ENCODE peak calls at places on chromosomes 4 and X, in six cellular contexts. Z, N, Q, L, A and D are unnamed samples.

GRCh38 chr4:8478371-8478770 is 37.8 kb downstream of the TRMT44 start:
- DNase-seq in Q (no peak), A (no peak), Z (no peak), N (no peak), L (no peak), D (no peak)

GRCh38 chr4:129233691-129234090 is 137.7 kb downstream of the C4orf33 start:
- DNase-seq in N (no peak), A (no peak), Z (no peak), Q (no peak), L (no peak), D (no peak)

GRCh38 chrX:38117485-38117884 is 103.2 kb downstream of the SRPX start:
- DNase-seq in Z (no peak), L (peak), Q (no peak), N (peak), A (peak), D (no peak)

GRCh38 chr4:169244210-169244609 is 26.5 kb downstream of the SH3RF1 start:
- DNase-seq in Q (no peak), Z (no peak), A (no peak), N (no peak), L (no peak), D (no peak)

GRCh38 chr4:1212546-1213335 is 36.2 kb downstream of the CTBP1 start:
- DNase-seq in A (no peak), N (no peak), L (no peak), Q (no peak), Z (no peak), D (no peak)

GRCh38 chr4:168995537-168996295 is 14.3 kb downstream of the CBR4 start:
- DNase-seq in L (peak), Q (no peak), Z (no peak), A (peak), N (no peak), D (no peak)

GRCh38 chrX:50075630-50076349 is 125.0 kb downstream of the AKAP4 start:
- DNase-seq in A (no peak), L (no peak), N (no peak), Q (no peak), Z (no peak), D (no peak)

GRCh38 chr4:28621541-28621940 is 1760.9 kb downstream of the STIM2 start:
- DNase-seq in N (no peak), Z (no peak), Q (no peak), A (no peak), L (peak), D (no peak)

GRCh38 chr4:140300271-140300970 is 73.0 kb upstream of the SCOC start:
- DNase-seq in N (no peak), Q (peak), A (peak), Z (no peak), L (peak), D (peak)

GRCh38 chrX:25726539-25726938 is 411.6 kb upstream of the MAGEB18 start:
- DNase-seq in Z (no peak), Q (no peak), A (peak), N (peak), L (no peak), D (no peak)

GRCh38 chr4:69617083-69617694 is 22.3 kb downstream of the UGT2A2 start:
- DNase-seq in L (peak), Z (no peak), N (peak), Q (peak), A (peak), D (no peak)

GRCh38 chr4:7908668-7909067 is 31.0 kb downstream of the AFAP1 start:
- DNase-seq in Z (no peak), N (no peak), Q (no peak), A (no peak), L (no peak), D (no peak)

GRCh38 chr4:151921811-151922210 is 161.0 kb upstream of the GATB start:
- DNase-seq in Q (no peak), A (peak), Z (peak), N (no peak), L (peak), D (no peak)

GRCh38 chr4:73452953-73453700 is 17.1 kb downstream of the AFP start:
- DNase-seq in N (no peak), Q (peak), A (no peak), Z (no peak), L (no peak), D (no peak)

GRCh38 chr4:54586343-54586953 is 71.3 kb upstream of the KIT start:
- DNase-seq in N (no peak), L (peak), Z (peak), A (peak), Q (peak), D (no peak)

GRCh38 chr4:151939670-151940069 is 178.9 kb upstream of the GATB start:
- DNase-seq in L (no peak), Z (no peak), Q (no peak), N (no peak), A (no peak), D (no peak)

GRCh38 chr4:71538528-71538927 is 199.7 kb downstream of the SLC4A4 start:
- DNase-seq in A (no peak), L (no peak), Z (no peak), N (no peak), Q (no peak), D (peak)

GRCh38 chr4:128916832-128917231 is 107.3 kb downstream of the JADE1 start:
- DNase-seq in Q (no peak), Z (no peak), N (peak), L (no peak), A (no peak), D (peak)

GRCh38 chr4:18042754-18043153 is 21.2 kb upstream of the LCORL start:
- DNase-seq in A (no peak), N (no peak), Z (no peak), Q (no peak), L (no peak), D (no peak)

GRCh38 chr4:165207431-165208321 is at the start of gene KLHL2:
- DNase-seq in L (peak), Q (no peak), N (peak), Z (no peak), A (peak), D (peak)

GRCh38 chr4:119136541-119136940 is 909 bp downstream of the MYOZ2 start:
- DNase-seq in Z (no peak), Q (no peak), L (no peak), N (no peak), A (no peak), D (no peak)

GRCh38 chrX:102715967-102716366 is 3.7 kb downstream of the GPRASP2 start:
- DNase-seq in L (no peak), N (no peak), Z (no peak), Q (no peak), A (no peak), D (no peak)

GRCh38 chr4:54109226-54110018 is 9.5 kb downstream of the GSX2 start:
- DNase-seq in Q (no peak), Z (no peak), N (no peak), A (no peak), L (no peak), D (no peak)

GRCh38 chrX:132858018-132858417 is 100.4 kb downstream of the HS6ST2 start:
- DNase-seq in N (no peak), L (no peak), Z (no peak), Q (no peak), A (no peak), D (no peak)

GRCh38 chr4:21769404-21770147 is 179.0 kb downstream of the KCNIP4 start:
- DNase-seq in Z (no peak), N (no peak), A (peak), Q (no peak), L (peak), D (no peak)

GRCh38 chr4:2251073-2251794 is 9.3 kb upstream of the HAUS3 start:
- DNase-seq in N (no peak), A (no peak), L (no peak), Z (no peak), Q (no peak), D (no peak)

GRCh38 chr4:115918149-115918548 is 804.7 kb upstream of the NDST4 start:
- DNase-seq in Z (no peak), A (no peak), Q (no peak), N (no peak), L (no peak), D (no peak)

GRCh38 chrX:152817082-152817744 is 13.3 kb downstream of the CETN2 start:
- DNase-seq in Q (no peak), L (peak), Z (no peak), N (peak), A (peak), D (peak)

GRCh38 chr4:140163029-140163810 is 9.2 kb upstream of the MAML3 start:
- DNase-seq in A (peak), N (no peak), Z (peak), L (peak), Q (no peak), D (peak)

GRCh38 chrX:46710425-46710824 is 48.5 kb downstream of the SLC9A7 start:
- DNase-seq in N (peak), Z (no peak), A (peak), Q (no peak), L (peak), D (no peak)

GRCh38 chr4:177016541-177017141 is 223.9 kb upstream of the VEGFC start:
- DNase-seq in A (peak), L (peak), Q (no peak), N (no peak), Z (peak), D (no peak)

GRCh38 chrX:153430796-153431195 is 15.1 kb downstream of the TREX2 start:
- DNase-seq in Z (no peak), A (no peak), L (no peak), N (no peak), Q (no peak), D (no peak)

GRCh38 chr4:172666711-172667368 is 501.8 kb upstream of the GALNT7 start:
- DNase-seq in Z (no peak), L (no peak), N (no peak), A (no peak), Q (peak), D (no peak)

GRCh38 chr4:145909331-145909730 is 29.3 kb downstream of the ZNF827 start:
- DNase-seq in N (peak), L (peak), A (no peak), Q (peak), Z (no peak), D (no peak)

GRCh38 chr4:127309360-127310095 is 323.2 kb upstream of the INTU start:
- DNase-seq in A (peak), Z (peak), N (no peak), L (peak), Q (peak), D (no peak)

DNA sequence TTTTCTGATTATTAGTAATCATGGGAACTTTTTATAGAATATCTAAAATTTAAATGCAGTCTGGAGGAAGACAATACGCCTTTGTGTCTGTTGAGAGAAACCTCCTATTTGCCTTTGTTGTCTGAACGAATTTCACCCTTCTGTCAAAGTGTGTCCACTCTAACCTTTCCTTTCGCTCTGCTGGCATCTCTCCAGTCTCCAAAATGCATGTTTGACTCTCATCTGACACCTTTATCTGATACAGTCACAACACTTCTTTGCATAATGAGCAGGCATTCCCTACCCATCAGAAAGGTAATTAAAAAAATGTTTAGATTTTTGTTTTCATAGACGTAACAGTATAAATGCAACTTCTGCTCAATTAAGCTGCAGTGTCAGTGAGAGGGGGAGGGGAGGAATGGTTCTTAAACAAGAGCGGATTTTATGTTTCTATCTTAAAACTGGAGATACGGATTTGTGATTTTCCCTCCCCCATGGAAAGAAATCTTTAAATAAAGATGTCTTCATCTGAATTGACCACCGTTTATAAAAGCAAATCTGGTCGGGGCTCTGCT is 70.2 kb downstream of the CXXC4 start:
- DNase-seq in Z (no peak), N (no peak), A (no peak), Q (no peak), L (no peak), D (no peak)
- H3K4me3 ChIP-seq in Z (no peak), N (no peak), A (peak), Q (peak), L (no peak), D (no peak)

GRCh38 chr4:76420311-76420710 is 630 bp downstream of the CCDC158 start:
- DNase-seq in A (no peak), N (peak), Z (no peak), L (no peak), Q (no peak), D (no peak)
- H3K4me3 ChIP-seq in A (peak), N (no peak), Z (no peak), L (no peak), Q (peak), D (no peak)

GRCh38 chr4:24771241-24771640 is 24.1 kb upstream of the SOD3 start:
- DNase-seq in L (no peak), Q (no peak), N (no peak), Z (no peak), A (peak), D (no peak)

GRCh38 chr4:24768604-24769003 is 26.8 kb upstream of the SOD3 start:
- DNase-seq in A (no peak), L (no peak), N (no peak), Z (no peak), Q (no peak), D (no peak)

GRCh38 chr4:24770111-24770584 is 25.2 kb upstream of the SOD3 start:
- DNase-seq in Z (peak), N (no peak), L (peak), A (peak), Q (no peak), D (no peak)

GRCh38 chr4:24765331-24765990 is 29.9 kb upstream of the SOD3 start:
- DNase-seq in Z (no peak), L (no peak), Q (no peak), A (no peak), N (no peak), D (no peak)

DNA sequence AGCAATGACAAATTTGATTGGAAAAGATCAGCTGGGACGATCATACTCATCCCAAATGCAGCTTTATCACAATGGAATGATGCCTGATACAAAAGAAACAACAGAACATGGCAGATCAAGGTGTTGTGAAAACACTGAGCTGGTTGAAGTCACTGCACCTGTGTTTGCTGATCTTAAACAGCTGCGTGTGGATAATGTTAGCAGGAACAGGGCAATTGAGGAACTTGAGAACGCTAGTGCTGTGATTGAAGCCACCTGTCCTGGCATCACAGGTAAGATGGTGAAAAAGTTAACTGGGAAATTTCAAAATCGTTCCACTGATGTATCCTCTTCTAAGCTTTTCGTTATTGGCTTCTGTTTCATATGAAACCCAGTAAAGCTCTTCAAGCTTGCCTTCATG is 27.4 kb upstream of the SOD3 start:
- DNase-seq in N (no peak), Q (no peak), Z (no peak), A (no peak), L (no peak), D (no peak)
- H3K4me3 ChIP-seq in N (no peak), Q (no peak), Z (no peak), A (no peak), L (no peak), D (no peak)

GRCh38 chrX:34653811-34654210 is 3.3 kb downstream of the TMEM47 start:
- DNase-seq in N (no peak), Z (no peak), A (no peak), Q (no peak), L (peak), D (no peak)
- H3K4me3 ChIP-seq in N (no peak), Z (no peak), A (peak), Q (peak), L (peak), D (no peak)

DNA sequence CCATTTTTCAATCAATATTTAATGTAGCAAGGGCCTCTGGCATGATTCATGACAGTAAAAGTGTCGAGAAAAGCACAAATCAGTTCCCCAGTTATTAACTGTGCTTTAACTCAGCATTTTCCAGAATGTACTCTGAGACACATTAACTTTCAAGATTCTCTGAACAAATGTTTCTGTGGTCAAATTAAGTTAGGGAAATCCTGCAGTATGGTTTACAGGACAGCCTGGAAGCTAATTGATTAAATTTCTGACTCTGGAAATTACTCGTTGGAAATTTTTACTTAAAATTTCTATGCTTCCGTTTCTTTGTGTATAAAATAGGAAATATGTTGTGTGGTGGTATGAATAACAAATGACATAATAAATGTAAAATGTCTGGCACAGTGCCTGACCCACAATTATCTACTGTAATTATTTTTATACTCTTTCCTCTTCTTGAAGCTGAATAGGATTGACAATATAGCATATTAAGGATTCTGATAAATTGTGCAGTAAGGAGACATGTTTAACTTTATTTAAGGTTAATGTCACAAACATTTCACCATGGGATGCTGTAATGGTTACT is 33.7 kb downstream of the STK32B start:
- DNase-seq in Q (no peak), A (no peak), Z (no peak), N (no peak), L (no peak), D (no peak)
- H3K4me3 ChIP-seq in Q (no peak), A (no peak), Z (no peak), N (no peak), L (no peak), D (no peak)